ENCODE peak calls at places on chromosomes 6 and 20, in eight cellular contexts. D is HEK293T; U is activated T-helper 1 cell treated with Interleukin-2 at 50 U/mL for 16 hours; I is fibroblast of the conjunctiva; F is NCI-H1092; M is fibroblast of mammary gland; H is activated naive CD4-positive, alpha-beta T cell; B is T-helper 9 cell. P is an unnamed sample.

GRCh38 chr20:5642155-5642981 is 107.8 kb upstream of the SHLD1 start:
- DNase-seq in D (no peak), U (no peak), I (peak), F (no peak), M (peak), H (no peak), B (no peak), P (no peak)

GRCh38 chr6:111072801-111073360 is 14.4 kb upstream of the SLC16A10 start:
- DNase-seq in D (no peak), U (no peak), I (no peak), F (no peak), M (no peak), H (no peak), B (no peak), P (no peak)

GRCh38 chr6:147905721-147906120 is 397.2 kb downstream of the SAMD5 start:
- DNase-seq in D (no peak), U (no peak), I (no peak), F (no peak), M (no peak), H (no peak), B (no peak), P (no peak)

GRCh38 chr20:12090920-12091319 is 173.2 kb downstream of the BTBD3 start:
- DNase-seq in D (no peak), U (no peak), I (no peak), F (no peak), M (no peak), H (no peak), B (no peak), P (peak)

GRCh38 chr20:58277578-58278344 is 31.8 kb upstream of the RAB22A start:
- DNase-seq in D (no peak), U (no peak), I (no peak), F (no peak), M (no peak), H (no peak), B (no peak), P (no peak)

GRCh38 chr6:3195695-3196497 is 31.6 kb downstream of the TUBB2B start:
- DNase-seq in D (no peak), U (no peak), I (no peak), F (peak), M (peak), H (no peak), B (no peak), P (no peak)

GRCh38 chr6:1612902-1613301 is 3.2 kb downstream of the FOXC1 start:
- DNase-seq in D (no peak), U (no peak), I (no peak), F (no peak), M (peak), H (no peak), B (no peak), P (peak)

GRCh38 chr6:160299559-160299958 is 40.9 kb upstream of the SLC22A2 start:
- DNase-seq in D (no peak), U (no peak), I (no peak), F (no peak), M (no peak), H (no peak), B (no peak), P (no peak)

GRCh38 chr6:113856571-113857564 is at the start of gene MARCKS:
- DNase-seq in D (peak), U (no peak), I (peak), F (peak), M (peak), H (no peak), B (no peak), P (peak)

GRCh38 chr6:36469946-36470345 is 27.1 kb downstream of the KCTD20 start:
- DNase-seq in D (no peak), U (no peak), I (no peak), F (no peak), M (no peak), H (no peak), B (no peak), P (no peak)

P was measured in kidney tubule cell.